ENCODE peak calls at places on chromosomes 12 and 14, in ten cellular contexts. One of them, this sample, is unnamed.
A peak's percentile ranks its signal among the peaks of the same experiment; 100 is the strongest.

GRCh38 chr12:95717336-95717928 is 73.1 kb downstream of the NTN4 start:
- DNase-seq in cardiac muscle cell: no peak
- DNase-seq in small intestine: no peak
- DNase-seq in caudate nucleus: no peak
- DNase-seq in tibial nerve: no peak
- DNase-seq in astrocyte: no peak
- DNase-seq in AG04450: no peak
- DNase-seq in right atrium auricular region: no peak
- DNase-seq in DND-41: no peak
- DNase-seq in fibroblast of lung: no peak
- DNase-seq in this sample: no peak

GRCh38 chr12:2853626-2854025 is 3.2 kb downstream of the TEX52 start:
- DNase-seq in cardiac muscle cell: peak; percentile 89
- DNase-seq in astrocyte: peak; percentile 49
- DNase-seq in small intestine: peak; percentile 71
- DNase-seq in tibial nerve: peak; percentile 69
- DNase-seq in AG04450: peak; percentile 56
- DNase-seq in caudate nucleus: peak; percentile 23
- DNase-seq in fibroblast of lung: peak; percentile 63
- DNase-seq in DND-41: no peak
- DNase-seq in right atrium auricular region: peak; percentile 83
- DNase-seq in this sample: no peak

GRCh38 chr12:65525501-65526141 is 247.1 kb downstream of the MSRB3 start:
- DNase-seq in astrocyte: peak; percentile 92
- DNase-seq in caudate nucleus: no peak
- DNase-seq in tibial nerve: no peak
- DNase-seq in small intestine: no peak
- DNase-seq in cardiac muscle cell: no peak
- DNase-seq in fibroblast of lung: peak; percentile 94
- DNase-seq in DND-41: no peak
- DNase-seq in AG04450: no peak
- DNase-seq in right atrium auricular region: no peak
- DNase-seq in this sample: no peak

GRCh38 chr14:62071029-62071428 is 308.8 kb downstream of the SNAPC1 start:
- DNase-seq in AG04450: no peak
- DNase-seq in DND-41: no peak
- DNase-seq in right atrium auricular region: no peak
- DNase-seq in astrocyte: no peak
- DNase-seq in cardiac muscle cell: no peak
- DNase-seq in small intestine: no peak
- DNase-seq in caudate nucleus: no peak
- DNase-seq in tibial nerve: no peak
- DNase-seq in fibroblast of lung: no peak
- DNase-seq in this sample: no peak

GRCh38 chr14:99261916-99262787 is 9.8 kb downstream of the BCL11B start:
- DNase-seq in DND-41: peak; percentile 84
- DNase-seq in tibial nerve: no peak
- DNase-seq in right atrium auricular region: no peak
- DNase-seq in caudate nucleus: no peak
- DNase-seq in astrocyte: no peak
- DNase-seq in fibroblast of lung: no peak
- DNase-seq in AG04450: no peak
- DNase-seq in cardiac muscle cell: no peak
- DNase-seq in small intestine: peak; percentile 38
- DNase-seq in this sample: no peak

GRCh38 chr14:25537846-25538455 is 488.0 kb upstream of the STXBP6 start:
- DNase-seq in right atrium auricular region: no peak
- DNase-seq in AG04450: no peak
- DNase-seq in fibroblast of lung: no peak
- DNase-seq in small intestine: peak; percentile 27
- DNase-seq in DND-41: peak; percentile 35
- DNase-seq in tibial nerve: no peak
- DNase-seq in astrocyte: no peak
- DNase-seq in cardiac muscle cell: peak; percentile 57
- DNase-seq in caudate nucleus: no peak
- DNase-seq in this sample: peak; percentile 16

GRCh38 chr12:107775093-107775721 is 703 bp downstream of the ASCL4 start:
- DNase-seq in small intestine: no peak
- DNase-seq in AG04450: no peak
- DNase-seq in DND-41: no peak
- DNase-seq in cardiac muscle cell: peak; percentile 68
- DNase-seq in right atrium auricular region: no peak
- DNase-seq in tibial nerve: no peak
- DNase-seq in fibroblast of lung: no peak
- DNase-seq in astrocyte: no peak
- DNase-seq in caudate nucleus: no peak
- DNase-seq in this sample: no peak

GRCh38 chr12:114671321-114671663 is 12.7 kb downstream of the TBX3 start:
- DNase-seq in DND-41: no peak
- DNase-seq in tibial nerve: no peak
- DNase-seq in astrocyte: no peak
- DNase-seq in cardiac muscle cell: no peak
- DNase-seq in caudate nucleus: no peak
- DNase-seq in small intestine: no peak
- DNase-seq in right atrium auricular region: no peak
- DNase-seq in AG04450: no peak
- DNase-seq in fibroblast of lung: no peak
- DNase-seq in this sample: no peak

GRCh38 chr14:67618617-67619063 is 1.1 kb upstream of the ARG2 start:
- DNase-seq in fibroblast of lung: peak; percentile 71
- DNase-seq in AG04450: peak; percentile 43
- DNase-seq in right atrium auricular region: no peak
- DNase-seq in caudate nucleus: no peak
- DNase-seq in cardiac muscle cell: peak; percentile 75
- DNase-seq in tibial nerve: no peak
- DNase-seq in DND-41: peak; percentile 16
- DNase-seq in astrocyte: peak; percentile 63
- DNase-seq in small intestine: peak; percentile 74
- DNase-seq in this sample: peak; percentile 67
- H3K27ac ChIP-seq in fibroblast of lung: peak overlapping the region; percentile 78
- H3K27ac ChIP-seq in AG04450: no peak overlapping the region
- H3K27ac ChIP-seq in right atrium auricular region: peak overlapping the region; percentile 72
- H3K27ac ChIP-seq in caudate nucleus: no peak overlapping the region
- H3K27ac ChIP-seq in cardiac muscle cell: peak overlapping the region; percentile 32
- H3K27ac ChIP-seq in tibial nerve: no peak overlapping the region
- H3K27ac ChIP-seq in DND-41: no peak overlapping the region
- H3K27ac ChIP-seq in astrocyte: no peak overlapping the region
- H3K27ac ChIP-seq in small intestine: no peak overlapping the region
- H3K27ac ChIP-seq in this sample: no peak overlapping the region

DNA sequence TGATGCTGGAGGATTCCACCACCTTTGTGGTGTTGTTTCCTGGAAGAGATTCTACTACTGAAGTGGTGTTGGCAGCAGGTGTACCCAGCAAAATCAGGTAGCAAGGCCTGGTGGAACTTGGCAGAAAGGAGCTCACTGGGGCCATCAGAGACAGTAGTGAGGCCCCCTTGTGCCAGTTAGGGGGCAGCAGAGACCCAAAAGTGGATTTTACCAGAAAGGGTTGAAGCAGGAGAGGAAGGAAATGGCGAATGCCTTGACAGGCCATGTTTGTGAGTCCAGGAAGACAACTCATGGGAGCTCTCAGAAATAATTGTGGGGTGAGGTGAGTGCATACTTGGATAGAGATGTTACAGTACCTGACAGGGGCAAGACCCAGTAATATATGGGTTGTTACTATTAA is 137.7 kb upstream of the FGD4 start:
- DNase-seq in fibroblast of lung: no peak
- DNase-seq in tibial nerve: no peak
- DNase-seq in small intestine: no peak
- DNase-seq in astrocyte: no peak
- DNase-seq in DND-41: no peak
- DNase-seq in caudate nucleus: no peak
- DNase-seq in cardiac muscle cell: no peak
- DNase-seq in AG04450: no peak
- DNase-seq in right atrium auricular region: no peak
- DNase-seq in this sample: no peak
- H3K27ac ChIP-seq in fibroblast of lung: no peak overlapping the region
- H3K27ac ChIP-seq in tibial nerve: no peak overlapping the region
- H3K27ac ChIP-seq in small intestine: no peak overlapping the region
- H3K27ac ChIP-seq in astrocyte: no peak overlapping the region
- H3K27ac ChIP-seq in DND-41: no peak overlapping the region
- H3K27ac ChIP-seq in caudate nucleus: no peak overlapping the region
- H3K27ac ChIP-seq in cardiac muscle cell: no peak overlapping the region
- H3K27ac ChIP-seq in AG04450: no peak overlapping the region
- H3K27ac ChIP-seq in right atrium auricular region: no peak overlapping the region
- H3K27ac ChIP-seq in this sample: no peak overlapping the region

GRCh38 chr12:118332511-118332910 is 40.2 kb downstream of the TAOK3 start:
- DNase-seq in AG04450: no peak
- DNase-seq in DND-41: no peak
- DNase-seq in right atrium auricular region: no peak
- DNase-seq in astrocyte: peak; percentile 22
- DNase-seq in small intestine: no peak
- DNase-seq in cardiac muscle cell: no peak
- DNase-seq in caudate nucleus: no peak
- DNase-seq in tibial nerve: no peak
- DNase-seq in fibroblast of lung: no peak
- DNase-seq in this sample: no peak

GRCh38 chr12:118326971-118327370 is 45.7 kb downstream of the TAOK3 start:
- DNase-seq in cardiac muscle cell: no peak
- DNase-seq in caudate nucleus: no peak
- DNase-seq in AG04450: no peak
- DNase-seq in tibial nerve: no peak
- DNase-seq in fibroblast of lung: no peak
- DNase-seq in DND-41: no peak
- DNase-seq in small intestine: no peak
- DNase-seq in right atrium auricular region: no peak
- DNase-seq in astrocyte: no peak
- DNase-seq in this sample: peak; percentile 82

GRCh38 chr12:118330421-118331018 is 42.2 kb downstream of the TAOK3 start:
- DNase-seq in AG04450: peak; percentile 61
- DNase-seq in small intestine: peak; percentile 64
- DNase-seq in right atrium auricular region: no peak
- DNase-seq in astrocyte: peak; percentile 71
- DNase-seq in tibial nerve: no peak
- DNase-seq in fibroblast of lung: peak; percentile 76
- DNase-seq in DND-41: no peak
- DNase-seq in cardiac muscle cell: no peak
- DNase-seq in caudate nucleus: no peak
- DNase-seq in this sample: peak; percentile 78

GRCh38 chr12:118328486-118329340 is 44.0 kb downstream of the TAOK3 start:
- DNase-seq in caudate nucleus: no peak
- DNase-seq in DND-41: no peak
- DNase-seq in tibial nerve: no peak
- DNase-seq in right atrium auricular region: no peak
- DNase-seq in fibroblast of lung: peak; percentile 39
- DNase-seq in astrocyte: peak; percentile 27
- DNase-seq in AG04450: no peak
- DNase-seq in cardiac muscle cell: no peak
- DNase-seq in small intestine: no peak
- DNase-seq in this sample: peak; percentile 78

GRCh38 chr12:118327381-118327780 is 45.3 kb downstream of the TAOK3 start:
- DNase-seq in tibial nerve: no peak
- DNase-seq in right atrium auricular region: no peak
- DNase-seq in DND-41: no peak
- DNase-seq in fibroblast of lung: no peak
- DNase-seq in caudate nucleus: no peak
- DNase-seq in AG04450: no peak
- DNase-seq in astrocyte: no peak
- DNase-seq in small intestine: no peak
- DNase-seq in cardiac muscle cell: no peak
- DNase-seq in this sample: peak; percentile 79
- H3K27ac ChIP-seq in tibial nerve: no peak overlapping the region
- H3K27ac ChIP-seq in right atrium auricular region: no peak overlapping the region
- H3K27ac ChIP-seq in DND-41: no peak overlapping the region
- H3K27ac ChIP-seq in fibroblast of lung: no peak overlapping the region
- H3K27ac ChIP-seq in caudate nucleus: no peak overlapping the region
- H3K27ac ChIP-seq in AG04450: no peak overlapping the region
- H3K27ac ChIP-seq in astrocyte: no peak overlapping the region
- H3K27ac ChIP-seq in small intestine: no peak overlapping the region
- H3K27ac ChIP-seq in cardiac muscle cell: no peak overlapping the region
- H3K27ac ChIP-seq in this sample: peak overlapping the region; percentile 84

GRCh38 chr14:104426771-104427125 is 152.8 kb upstream of the C14orf180 start:
- DNase-seq in DND-41: no peak
- DNase-seq in caudate nucleus: no peak
- DNase-seq in astrocyte: no peak
- DNase-seq in small intestine: no peak
- DNase-seq in AG04450: no peak
- DNase-seq in tibial nerve: no peak
- DNase-seq in cardiac muscle cell: no peak
- DNase-seq in right atrium auricular region: peak; percentile 9
- DNase-seq in fibroblast of lung: no peak
- DNase-seq in this sample: no peak

GRCh38 chr14:104425171-104425681 is 154.3 kb upstream of the C14orf180 start:
- DNase-seq in AG04450: no peak
- DNase-seq in tibial nerve: no peak
- DNase-seq in fibroblast of lung: no peak
- DNase-seq in DND-41: no peak
- DNase-seq in small intestine: no peak
- DNase-seq in right atrium auricular region: no peak
- DNase-seq in cardiac muscle cell: no peak
- DNase-seq in astrocyte: no peak
- DNase-seq in caudate nucleus: no peak
- DNase-seq in this sample: no peak

GRCh38 chr14:104424406-104425072 is 155.0 kb upstream of the C14orf180 start:
- DNase-seq in caudate nucleus: no peak
- DNase-seq in tibial nerve: no peak
- DNase-seq in AG04450: no peak
- DNase-seq in fibroblast of lung: no peak
- DNase-seq in small intestine: no peak
- DNase-seq in astrocyte: no peak
- DNase-seq in right atrium auricular region: peak; percentile 53
- DNase-seq in DND-41: no peak
- DNase-seq in cardiac muscle cell: peak; percentile 55
- DNase-seq in this sample: no peak

GRCh38 chr14:104427126-104427851 is 152.3 kb upstream of the C14orf180 start:
- DNase-seq in astrocyte: no peak
- DNase-seq in DND-41: no peak
- DNase-seq in right atrium auricular region: peak; percentile 21
- DNase-seq in AG04450: no peak
- DNase-seq in caudate nucleus: no peak
- DNase-seq in tibial nerve: no peak
- DNase-seq in fibroblast of lung: no peak
- DNase-seq in cardiac muscle cell: no peak
- DNase-seq in small intestine: no peak
- DNase-seq in this sample: no peak

DNA sequence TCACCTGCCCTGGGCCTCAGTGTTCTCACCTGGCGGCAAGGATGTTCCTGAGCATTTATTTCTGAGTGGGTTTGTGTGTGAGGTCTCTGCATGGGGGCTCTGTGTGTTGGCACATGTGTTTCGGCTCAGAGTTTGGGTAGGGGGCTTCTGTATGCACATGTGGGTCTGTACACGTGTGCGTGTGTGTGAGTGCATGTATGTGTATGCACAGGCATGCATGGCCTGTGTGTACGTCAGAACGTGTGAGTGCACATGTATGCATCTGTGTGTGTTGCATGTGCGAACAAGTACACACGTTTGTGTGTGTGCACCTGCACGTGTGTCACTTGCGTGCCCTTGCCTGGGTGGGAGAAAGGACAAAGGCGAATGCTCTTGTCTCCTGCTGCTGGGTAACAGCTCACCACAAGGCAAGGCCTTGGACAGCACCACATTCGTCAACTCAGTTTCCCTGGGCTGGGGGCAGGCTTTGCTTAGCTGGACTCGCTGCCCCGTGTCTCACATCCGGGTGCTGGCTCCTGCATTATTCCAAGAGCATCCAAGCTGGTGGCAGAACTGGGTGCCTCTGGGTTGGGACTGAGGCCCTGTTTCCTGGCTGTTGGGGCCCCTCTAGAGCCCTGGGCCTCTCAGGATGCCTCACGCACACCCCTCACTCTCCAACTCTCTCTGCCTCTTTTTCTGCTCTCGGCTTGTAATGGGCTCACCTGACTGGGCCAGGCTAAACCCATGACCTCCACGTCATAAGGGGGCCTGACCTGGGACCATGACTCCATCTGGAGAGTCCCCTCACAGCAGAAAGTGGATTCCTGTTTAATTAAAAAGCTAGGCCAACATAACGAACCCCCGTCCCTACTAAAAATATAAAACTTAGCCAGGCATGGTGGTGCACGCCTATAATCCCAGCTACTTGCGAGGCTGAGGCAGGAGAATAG is 153.5 kb upstream of the C14orf180 start:
- DNase-seq in caudate nucleus: no peak
- DNase-seq in tibial nerve: no peak
- DNase-seq in small intestine: no peak
- DNase-seq in DND-41: no peak
- DNase-seq in astrocyte: no peak
- DNase-seq in fibroblast of lung: no peak
- DNase-seq in right atrium auricular region: peak; percentile 47
- DNase-seq in AG04450: no peak
- DNase-seq in cardiac muscle cell: no peak
- DNase-seq in this sample: no peak
- H3K27ac ChIP-seq in caudate nucleus: no peak overlapping the region
- H3K27ac ChIP-seq in tibial nerve: no peak overlapping the region
- H3K27ac ChIP-seq in small intestine: no peak overlapping the region
- H3K27ac ChIP-seq in DND-41: no peak overlapping the region
- H3K27ac ChIP-seq in astrocyte: no peak overlapping the region
- H3K27ac ChIP-seq in fibroblast of lung: no peak overlapping the region
- H3K27ac ChIP-seq in right atrium auricular region: no peak overlapping the region
- H3K27ac ChIP-seq in AG04450: no peak overlapping the region
- H3K27ac ChIP-seq in cardiac muscle cell: no peak overlapping the region
- H3K27ac ChIP-seq in this sample: no peak overlapping the region

This sample was measured in SK-N-MC.